ENCODE peak calls at places on chromosomes 16 and 17, in ten cellular contexts. N is EL; A is T-helper 2 cell; X is CD8-positive, alpha-beta memory T cell; P is nucleus accumbens; Z is trophoblast cell; C is AML-193; F is naive B cell; R is iPS DF 6.9; U is lung. H is an unnamed sample.

GRCh38 chr16:15996432-15997109 is 47.2 kb downstream of the ABCC1 start:
- DNase-seq in N (peak; percentile 97), A (no peak), X (no peak), P (no peak), Z (no peak), C (no peak), F (no peak), R (no peak), U (peak; percentile 74), H (no peak)

GRCh38 chr17:77602062-77602746 is 356.3 kb upstream of the TNRC6C start:
- DNase-seq in N (peak; percentile 71), A (no peak), X (no peak), P (no peak), Z (no peak), C (no peak), F (no peak), R (no peak), U (no peak), H (no peak)

GRCh38 chr17:8151120-8151640 is 1.0 kb downstream of the PER1 start:
- DNase-seq in N (peak; percentile 83), A (peak; percentile 93), X (peak; percentile 95), P (peak; percentile 25), Z (no peak), C (peak; percentile 18), F (peak; percentile 94), R (no peak), U (peak; percentile 88), H (peak; percentile 75)

GRCh38 chr17:81723651-81724209 is 11.6 kb downstream of the SLC25A10 start:
- DNase-seq in N (no peak), A (no peak), X (no peak), P (no peak), Z (no peak), C (no peak), F (no peak), R (no peak), U (no peak), H (no peak)

GRCh38 chr17:41932821-41933389 is 2.5 kb downstream of the ODAD4 start:
- DNase-seq in N (no peak), A (peak; percentile 43), X (no peak), P (no peak), Z (no peak), C (peak; percentile 81), F (no peak), R (no peak), U (no peak), H (no peak)

GRCh38 chr16:4330277-4330882 is 14.5 kb downstream of the GLIS2 start:
- DNase-seq in N (peak; percentile 63), A (peak; percentile 46), X (peak; percentile 53), P (peak; percentile 48), Z (peak; percentile 64), C (peak; percentile 62), F (peak; percentile 66), R (no peak), U (peak; percentile 81), H (peak; percentile 91)

GRCh38 chr17:48624544-48625501 is 1.3 kb downstream of the HOXB9 start:
- DNase-seq in N (no peak), A (no peak), X (no peak), P (no peak), Z (no peak), C (no peak), F (no peak), R (no peak), U (no peak), H (no peak)

GRCh38 chr17:1496814-1497325 is 4.4 kb upstream of the MYO1C start:
- DNase-seq in N (no peak), A (no peak), X (no peak), P (no peak), Z (no peak), C (no peak), F (no peak), R (no peak), U (no peak), H (no peak)

GRCh38 chr16:85528528-85529387 is 84.4 kb upstream of the GSE1 start:
- DNase-seq in N (no peak), A (peak; percentile 7), X (no peak), P (no peak), Z (no peak), C (no peak), F (peak; percentile 18), R (no peak), U (no peak), H (no peak)

GRCh38 chr17:75160211-75160610 is 5.9 kb upstream of the JPT1 start:
- DNase-seq in N (no peak), A (no peak), X (no peak), P (no peak), Z (no peak), C (no peak), F (no peak), R (no peak), U (no peak), H (no peak)

GRCh38 chr17:78896091-78896833 is 6.7 kb downstream of the CEP295NL start:
- DNase-seq in N (no peak), A (no peak), X (no peak), P (peak; percentile 38), Z (no peak), C (no peak), F (no peak), R (no peak), U (no peak), H (peak; percentile 92)